ENCODE peak calls at places on chromosome 18, in six cellular contexts. One of them, this sample, is unnamed. For H3K36me3 and H3K4me1, the result is how much of the 10 kb centered on the place peaks cover.

GRCh38 chr18:2881490-2882195 is 34.8 kb downstream of the EMILIN2 start:
- DNase-seq in fibroblast of lung: peak
- DNase-seq in CD8-positive, alpha-beta T cell: no peak
- DNase-seq in stomach: no peak
- DNase-seq in IMR-90: peak
- DNase-seq in PC-3: no peak
- DNase-seq in this sample: peak

GRCh38 chr18:3383381-3383915 is 66.5 kb upstream of the TGIF1 start:
- DNase-seq in stomach: no peak
- DNase-seq in PC-3: no peak
- DNase-seq in CD8-positive, alpha-beta T cell: no peak
- DNase-seq in IMR-90: no peak
- DNase-seq in fibroblast of lung: peak
- DNase-seq in this sample: peak

GRCh38 chr18:57210101-57210661 is 63.3 kb downstream of the BOD1L2 start:
- DNase-seq in PC-3: peak
- DNase-seq in IMR-90: peak
- DNase-seq in fibroblast of lung: peak
- DNase-seq in CD8-positive, alpha-beta T cell: no peak
- DNase-seq in stomach: peak
- DNase-seq in this sample: peak

GRCh38 chr18:80175451-80176235 is 66.6 kb downstream of the ADNP2 start:
- DNase-seq in PC-3: no peak
- DNase-seq in fibroblast of lung: peak
- DNase-seq in CD8-positive, alpha-beta T cell: peak
- DNase-seq in IMR-90: no peak
- DNase-seq in stomach: peak
- DNase-seq in this sample: no peak

GRCh38 chr18:29096380-29096779 is 919.5 kb upstream of the CDH2 start:
- DNase-seq in IMR-90: no peak
- DNase-seq in fibroblast of lung: no peak
- DNase-seq in PC-3: no peak
- DNase-seq in CD8-positive, alpha-beta T cell: no peak
- DNase-seq in stomach: no peak
- DNase-seq in this sample: no peak

GRCh38 chr18:2179498-2180183 is 391.7 kb downstream of the METTL4 start:
- DNase-seq in stomach: no peak
- DNase-seq in fibroblast of lung: no peak
- DNase-seq in IMR-90: no peak
- DNase-seq in PC-3: no peak
- DNase-seq in CD8-positive, alpha-beta T cell: no peak
- DNase-seq in this sample: no peak

GRCh38 chr18:63309422-63309821 is 10.1 kb downstream of the BCL2 start:
- DNase-seq in CD8-positive, alpha-beta T cell: no peak
- DNase-seq in IMR-90: no peak
- DNase-seq in fibroblast of lung: no peak
- DNase-seq in stomach: no peak
- DNase-seq in PC-3: no peak
- DNase-seq in this sample: no peak

GRCh38 chr18:32956591-32957310 is 183.9 kb upstream of the KLHL14 start:
- DNase-seq in stomach: no peak
- DNase-seq in IMR-90: peak
- DNase-seq in fibroblast of lung: peak
- DNase-seq in PC-3: no peak
- DNase-seq in CD8-positive, alpha-beta T cell: no peak
- DNase-seq in this sample: peak

GRCh38 chr18:34626404-34627137 is 83.5 kb upstream of the DTNA start:
- DNase-seq in fibroblast of lung: peak
- DNase-seq in CD8-positive, alpha-beta T cell: no peak
- DNase-seq in IMR-90: peak
- DNase-seq in stomach: no peak
- DNase-seq in PC-3: no peak
- DNase-seq in this sample: no peak

GRCh38 chr18:3071676-3072075 is 58.7 kb upstream of the LPIN2 start:
- DNase-seq in CD8-positive, alpha-beta T cell: no peak
- DNase-seq in IMR-90: no peak
- DNase-seq in PC-3: no peak
- DNase-seq in fibroblast of lung: no peak
- DNase-seq in stomach: no peak
- DNase-seq in this sample: no peak

GRCh38 chr18:36942264-36942663 is 113.3 kb downstream of the KIAA1328 start:
- DNase-seq in fibroblast of lung: peak
- DNase-seq in IMR-90: peak
- DNase-seq in stomach: no peak
- DNase-seq in PC-3: peak
- DNase-seq in CD8-positive, alpha-beta T cell: no peak
- DNase-seq in this sample: peak

GRCh38 chr18:46061387-46061786 is 10.7 kb downstream of the PSTPIP2 start:
- DNase-seq in IMR-90: no peak
- DNase-seq in stomach: peak
- DNase-seq in fibroblast of lung: no peak
- DNase-seq in CD8-positive, alpha-beta T cell: no peak
- DNase-seq in PC-3: no peak
- DNase-seq in this sample: no peak

GRCh38 chr18:29849145-29849544 is 1193.4 kb downstream of the DSC3 start:
- DNase-seq in stomach: no peak
- DNase-seq in fibroblast of lung: peak
- DNase-seq in IMR-90: no peak
- DNase-seq in CD8-positive, alpha-beta T cell: no peak
- DNase-seq in PC-3: peak
- DNase-seq in this sample: no peak

GRCh38 chr18:63604791-63605567 is 17.8 kb downstream of the SERPINB13 start:
- DNase-seq in PC-3: peak
- DNase-seq in CD8-positive, alpha-beta T cell: no peak
- DNase-seq in fibroblast of lung: peak
- DNase-seq in stomach: no peak
- DNase-seq in IMR-90: peak
- DNase-seq in this sample: no peak

GRCh38 chr18:61833387-61833786 is 59.4 kb downstream of the RNF152 start:
- DNase-seq in PC-3: no peak
- DNase-seq in stomach: no peak
- DNase-seq in fibroblast of lung: peak
- DNase-seq in IMR-90: peak
- DNase-seq in CD8-positive, alpha-beta T cell: no peak
- DNase-seq in this sample: no peak

GRCh38 chr18:22176622-22177495 is 7.5 kb downstream of the GATA6 start:
- DNase-seq in fibroblast of lung: no peak
- DNase-seq in IMR-90: no peak
- DNase-seq in stomach: no peak
- DNase-seq in CD8-positive, alpha-beta T cell: no peak
- DNase-seq in PC-3: no peak
- DNase-seq in this sample: peak

DNA sequence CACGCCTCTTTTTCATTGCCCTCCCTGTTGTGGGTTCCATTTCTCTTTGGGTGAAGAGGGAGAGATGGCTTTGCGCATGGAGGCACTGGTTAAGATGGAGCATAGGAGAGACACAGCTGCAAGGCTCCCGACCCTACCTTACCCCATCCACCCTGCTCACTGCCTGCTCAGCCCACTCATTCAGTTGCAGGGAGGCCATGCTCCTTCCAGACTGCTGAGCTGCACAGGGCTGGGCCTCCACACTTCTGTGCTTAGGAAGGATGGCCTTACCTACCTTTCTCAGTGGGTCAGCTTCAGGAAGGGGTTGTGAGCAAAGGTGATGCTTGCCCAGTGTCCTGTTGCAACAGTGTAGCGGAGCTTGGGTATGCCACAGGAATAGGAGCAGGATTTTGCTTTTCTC is 127.8 kb downstream of the CTIF start:
- DNase-seq in IMR-90: no peak
- DNase-seq in stomach: no peak
- DNase-seq in fibroblast of lung: no peak
- DNase-seq in PC-3: no peak
- DNase-seq in CD8-positive, alpha-beta T cell: no peak
- DNase-seq in this sample: no peak
- H3K36me3 ChIP-seq in IMR-90: under half
- H3K36me3 ChIP-seq in stomach: under half
- H3K36me3 ChIP-seq in fibroblast of lung: under half
- H3K36me3 ChIP-seq in PC-3: under half
- H3K36me3 ChIP-seq in CD8-positive, alpha-beta T cell: under half
- H3K36me3 ChIP-seq in this sample: under half

GRCh38 chr18:49492694-49493033 is 5.6 kb upstream of the C18orf32 start:
- DNase-seq in IMR-90: no peak
- DNase-seq in stomach: no peak
- DNase-seq in fibroblast of lung: no peak
- DNase-seq in CD8-positive, alpha-beta T cell: no peak
- DNase-seq in PC-3: no peak
- DNase-seq in this sample: no peak
- H3K4me1 ChIP-seq in IMR-90: under half
- H3K4me1 ChIP-seq in stomach: under half
- H3K4me1 ChIP-seq in fibroblast of lung: under half
- H3K4me1 ChIP-seq in CD8-positive, alpha-beta T cell: under half
- H3K4me1 ChIP-seq in PC-3: under half
- H3K4me1 ChIP-seq in this sample: under half

GRCh38 chr18:13019301-13019700 is 28.1 kb downstream of the CEP192 start:
- DNase-seq in IMR-90: peak
- DNase-seq in PC-3: peak
- DNase-seq in CD8-positive, alpha-beta T cell: no peak
- DNase-seq in stomach: no peak
- DNase-seq in fibroblast of lung: no peak
- DNase-seq in this sample: no peak

GRCh38 chr18:13018379-13018778 is 27.2 kb downstream of the CEP192 start:
- DNase-seq in stomach: no peak
- DNase-seq in IMR-90: no peak
- DNase-seq in CD8-positive, alpha-beta T cell: no peak
- DNase-seq in fibroblast of lung: no peak
- DNase-seq in PC-3: no peak
- DNase-seq in this sample: no peak

GRCh38 chr18:13026583-13027270 is 35.6 kb downstream of the CEP192 start:
- DNase-seq in CD8-positive, alpha-beta T cell: no peak
- DNase-seq in IMR-90: peak
- DNase-seq in fibroblast of lung: peak
- DNase-seq in stomach: no peak
- DNase-seq in PC-3: no peak
- DNase-seq in this sample: no peak

GRCh38 chr18:13025233-13025632 is 34.1 kb downstream of the CEP192 start:
- DNase-seq in stomach: no peak
- DNase-seq in fibroblast of lung: no peak
- DNase-seq in PC-3: no peak
- DNase-seq in IMR-90: no peak
- DNase-seq in CD8-positive, alpha-beta T cell: no peak
- DNase-seq in this sample: no peak

GRCh38 chr18:13022644-13023043 is 31.5 kb downstream of the CEP192 start:
- DNase-seq in fibroblast of lung: no peak
- DNase-seq in IMR-90: no peak
- DNase-seq in CD8-positive, alpha-beta T cell: no peak
- DNase-seq in PC-3: no peak
- DNase-seq in stomach: no peak
- DNase-seq in this sample: no peak
- H3K36me3 ChIP-seq in fibroblast of lung: under half
- H3K36me3 ChIP-seq in IMR-90: under half
- H3K36me3 ChIP-seq in CD8-positive, alpha-beta T cell: under half
- H3K36me3 ChIP-seq in PC-3: half or more
- H3K36me3 ChIP-seq in stomach: under half
- H3K36me3 ChIP-seq in this sample: under half

DNA sequence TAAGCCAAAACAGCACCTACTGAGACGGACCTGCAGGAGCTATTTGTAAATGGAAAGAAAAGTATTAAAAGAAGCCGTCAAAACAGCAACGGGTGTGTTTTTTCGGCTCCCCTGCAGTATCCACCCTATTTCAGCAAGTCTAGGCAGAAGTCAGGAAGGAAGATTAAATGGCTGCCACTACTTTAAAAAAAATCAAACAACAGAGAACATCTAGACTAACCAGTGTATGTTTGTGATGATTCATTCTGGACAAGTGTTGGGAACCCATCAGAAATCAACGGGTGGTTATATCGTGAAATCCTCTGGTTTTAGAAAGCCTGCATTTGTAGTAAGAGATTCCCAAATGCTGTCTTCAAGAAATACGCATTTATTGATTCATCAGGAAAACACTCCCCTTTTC is 9.0 kb downstream of the PMAIP1 start:
- DNase-seq in CD8-positive, alpha-beta T cell: no peak
- DNase-seq in fibroblast of lung: peak
- DNase-seq in PC-3: peak
- DNase-seq in stomach: no peak
- DNase-seq in IMR-90: peak
- DNase-seq in this sample: no peak
- H3K4me1 ChIP-seq in CD8-positive, alpha-beta T cell: under half
- H3K4me1 ChIP-seq in fibroblast of lung: under half
- H3K4me1 ChIP-seq in PC-3: under half
- H3K4me1 ChIP-seq in stomach: under half
- H3K4me1 ChIP-seq in IMR-90: under half
- H3K4me1 ChIP-seq in this sample: under half